ENCODE peak calls at places on chromosomes 11 and 22, in ten cellular contexts. One of them, this sample, is unnamed.

GRCh38 chr11:44529895-44530412 is 35.5 kb upstream of the CD82 start:
- DNase-seq in sigmoid colon: no peak
- DNase-seq in SK-N-MC: no peak
- DNase-seq in GM12891: no peak
- DNase-seq in spleen: no peak
- DNase-seq in breast epithelium: no peak
- DNase-seq in H1: no peak
- DNase-seq in Panc1: no peak
- DNase-seq in esophagus muscularis mucosa: no peak
- DNase-seq in upper lobe of left lung: no peak
- DNase-seq in this sample: no peak

GRCh38 chr11:11731311-11732083 is 109.7 kb upstream of the GALNT18 start:
- DNase-seq in SK-N-MC: no peak
- DNase-seq in sigmoid colon: no peak
- DNase-seq in GM12891: no peak
- DNase-seq in breast epithelium: no peak
- DNase-seq in Panc1: no peak
- DNase-seq in esophagus muscularis mucosa: peak
- DNase-seq in H1: no peak
- DNase-seq in upper lobe of left lung: no peak
- DNase-seq in spleen: no peak
- DNase-seq in this sample: no peak

GRCh38 chr11:105244157-105244820 is 104.7 kb upstream of the CARD18 start:
- DNase-seq in spleen: no peak
- DNase-seq in Panc1: peak
- DNase-seq in H1: no peak
- DNase-seq in SK-N-MC: no peak
- DNase-seq in sigmoid colon: no peak
- DNase-seq in breast epithelium: no peak
- DNase-seq in esophagus muscularis mucosa: no peak
- DNase-seq in upper lobe of left lung: peak
- DNase-seq in GM12891: no peak
- DNase-seq in this sample: no peak

GRCh38 chr22:25098445-25099081 is 101.1 kb upstream of the CRYBB3 start:
- DNase-seq in sigmoid colon: no peak
- DNase-seq in GM12891: no peak
- DNase-seq in upper lobe of left lung: no peak
- DNase-seq in SK-N-MC: no peak
- DNase-seq in esophagus muscularis mucosa: no peak
- DNase-seq in breast epithelium: no peak
- DNase-seq in H1: no peak
- DNase-seq in Panc1: no peak
- DNase-seq in spleen: no peak
- DNase-seq in this sample: no peak

GRCh38 chr11:70467196-70468085 is 69.1 kb downstream of the CTTN start:
- DNase-seq in sigmoid colon: no peak
- DNase-seq in breast epithelium: no peak
- DNase-seq in H1: no peak
- DNase-seq in SK-N-MC: no peak
- DNase-seq in esophagus muscularis mucosa: no peak
- DNase-seq in spleen: peak
- DNase-seq in upper lobe of left lung: peak
- DNase-seq in GM12891: no peak
- DNase-seq in Panc1: peak
- DNase-seq in this sample: peak

GRCh38 chr11:35944503-35945136 is 758 bp downstream of the LDLRAD3 start:
- DNase-seq in GM12891: no peak
- DNase-seq in SK-N-MC: no peak
- DNase-seq in H1: no peak
- DNase-seq in breast epithelium: no peak
- DNase-seq in upper lobe of left lung: no peak
- DNase-seq in spleen: no peak
- DNase-seq in Panc1: no peak
- DNase-seq in esophagus muscularis mucosa: no peak
- DNase-seq in sigmoid colon: no peak
- DNase-seq in this sample: no peak

GRCh38 chr11:108131993-108132392 is 10.6 kb downstream of the ACAT1 start:
- DNase-seq in H1: no peak
- DNase-seq in spleen: no peak
- DNase-seq in breast epithelium: no peak
- DNase-seq in GM12891: no peak
- DNase-seq in upper lobe of left lung: no peak
- DNase-seq in sigmoid colon: no peak
- DNase-seq in Panc1: no peak
- DNase-seq in esophagus muscularis mucosa: peak
- DNase-seq in SK-N-MC: no peak
- DNase-seq in this sample: no peak

GRCh38 chr11:114135737-114136151 is 76.2 kb downstream of the ZBTB16 start:
- DNase-seq in sigmoid colon: peak
- DNase-seq in spleen: no peak
- DNase-seq in SK-N-MC: no peak
- DNase-seq in Panc1: no peak
- DNase-seq in H1: peak
- DNase-seq in GM12891: no peak
- DNase-seq in breast epithelium: no peak
- DNase-seq in upper lobe of left lung: peak
- DNase-seq in esophagus muscularis mucosa: no peak
- DNase-seq in this sample: no peak

GRCh38 chr11:44733877-44734276 is 7.1 kb downstream of the TSPAN18 start:
- DNase-seq in Panc1: no peak
- DNase-seq in breast epithelium: no peak
- DNase-seq in esophagus muscularis mucosa: no peak
- DNase-seq in H1: no peak
- DNase-seq in GM12891: no peak
- DNase-seq in spleen: no peak
- DNase-seq in SK-N-MC: no peak
- DNase-seq in upper lobe of left lung: no peak
- DNase-seq in sigmoid colon: no peak
- DNase-seq in this sample: no peak

GRCh38 chr11:36186340-36186739 is 102.9 kb downstream of the COMMD9 start:
- DNase-seq in SK-N-MC: no peak
- DNase-seq in H1: no peak
- DNase-seq in breast epithelium: no peak
- DNase-seq in spleen: no peak
- DNase-seq in esophagus muscularis mucosa: no peak
- DNase-seq in GM12891: no peak
- DNase-seq in Panc1: no peak
- DNase-seq in upper lobe of left lung: no peak
- DNase-seq in sigmoid colon: no peak
- DNase-seq in this sample: no peak

GRCh38 chr11:32154275-32154674 is 63.4 kb downstream of the RCN1 start:
- DNase-seq in spleen: no peak
- DNase-seq in Panc1: no peak
- DNase-seq in H1: no peak
- DNase-seq in breast epithelium: no peak
- DNase-seq in upper lobe of left lung: no peak
- DNase-seq in GM12891: no peak
- DNase-seq in esophagus muscularis mucosa: no peak
- DNase-seq in sigmoid colon: no peak
- DNase-seq in SK-N-MC: no peak
- DNase-seq in this sample: no peak

GRCh38 chr11:60878245-60879101 is 11.1 kb downstream of the ZP1 start:
- DNase-seq in Panc1: no peak
- DNase-seq in upper lobe of left lung: no peak
- DNase-seq in GM12891: no peak
- DNase-seq in H1: no peak
- DNase-seq in esophagus muscularis mucosa: no peak
- DNase-seq in sigmoid colon: no peak
- DNase-seq in SK-N-MC: no peak
- DNase-seq in spleen: peak
- DNase-seq in breast epithelium: no peak
- DNase-seq in this sample: no peak

GRCh38 chr11:60875856-60876485 is 8.6 kb downstream of the ZP1 start:
- DNase-seq in SK-N-MC: no peak
- DNase-seq in esophagus muscularis mucosa: no peak
- DNase-seq in sigmoid colon: peak
- DNase-seq in breast epithelium: no peak
- DNase-seq in Panc1: no peak
- DNase-seq in GM12891: no peak
- DNase-seq in H1: no peak
- DNase-seq in spleen: peak
- DNase-seq in upper lobe of left lung: no peak
- DNase-seq in this sample: no peak

GRCh38 chr11:60880189-60880588 is 12.8 kb downstream of the ZP1 start:
- DNase-seq in SK-N-MC: no peak
- DNase-seq in upper lobe of left lung: no peak
- DNase-seq in breast epithelium: no peak
- DNase-seq in H1: no peak
- DNase-seq in esophagus muscularis mucosa: no peak
- DNase-seq in Panc1: no peak
- DNase-seq in spleen: no peak
- DNase-seq in GM12891: no peak
- DNase-seq in sigmoid colon: no peak
- DNase-seq in this sample: no peak

GRCh38 chr11:60879104-60879503 is 11.8 kb downstream of the ZP1 start:
- DNase-seq in breast epithelium: no peak
- DNase-seq in GM12891: no peak
- DNase-seq in H1: no peak
- DNase-seq in spleen: no peak
- DNase-seq in esophagus muscularis mucosa: no peak
- DNase-seq in Panc1: no peak
- DNase-seq in upper lobe of left lung: no peak
- DNase-seq in sigmoid colon: no peak
- DNase-seq in SK-N-MC: no peak
- DNase-seq in this sample: no peak

DNA sequence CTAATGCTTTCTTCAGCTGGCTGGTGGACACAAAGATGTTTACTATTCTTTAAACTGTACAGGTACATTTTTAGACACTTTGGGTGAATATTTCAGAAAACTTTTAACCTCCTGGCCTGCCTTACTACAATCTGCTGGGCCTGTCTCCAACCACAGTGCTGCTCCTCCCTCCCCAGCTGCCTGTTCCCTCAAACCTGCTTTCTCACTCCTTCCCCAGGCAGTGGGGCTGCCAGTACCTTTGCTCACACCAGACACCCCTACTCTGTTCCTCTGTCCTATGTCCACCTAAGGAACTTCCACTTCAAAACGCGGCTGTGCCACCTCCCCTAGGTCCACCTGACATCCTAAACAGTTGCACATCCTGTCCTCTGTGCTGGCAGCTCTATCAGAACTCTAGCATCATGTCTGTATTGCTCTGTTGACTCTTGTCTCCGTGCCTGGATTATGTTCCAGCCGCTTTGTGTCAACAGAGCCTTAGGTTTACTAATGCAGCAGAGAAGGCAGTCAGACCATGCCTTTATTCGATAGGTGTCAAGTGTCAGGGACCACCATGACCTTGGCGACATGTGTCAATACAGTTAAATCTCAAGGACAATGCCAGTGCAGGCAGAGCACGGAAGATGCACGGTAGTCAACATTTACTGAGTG is 13.4 kb downstream of the ZP1 start:
- DNase-seq in breast epithelium: no peak
- DNase-seq in upper lobe of left lung: no peak
- DNase-seq in GM12891: no peak
- DNase-seq in sigmoid colon: no peak
- DNase-seq in esophagus muscularis mucosa: no peak
- DNase-seq in spleen: no peak
- DNase-seq in H1: no peak
- DNase-seq in SK-N-MC: no peak
- DNase-seq in Panc1: no peak
- DNase-seq in this sample: no peak
- TF ChIP-seq POLR2AphosphoS5 in breast epithelium: no peak
- TF ChIP-seq POLR2AphosphoS5 in upper lobe of left lung: no peak
- TF ChIP-seq POLR2AphosphoS5 in GM12891: no peak
- TF ChIP-seq POLR2AphosphoS5 in sigmoid colon: no peak
- TF ChIP-seq POLR2AphosphoS5 in esophagus muscularis mucosa: no peak
- TF ChIP-seq POLR2AphosphoS5 in spleen: no peak
- TF ChIP-seq POLR2AphosphoS5 in H1: no peak
- TF ChIP-seq POLR2AphosphoS5 in SK-N-MC: no peak
- TF ChIP-seq POLR2AphosphoS5 in Panc1: no peak
- TF ChIP-seq POLR2AphosphoS5 in this sample: no peak

GRCh38 chr22:35411112-35411511 is 11.2 kb downstream of the MCM5 start:
- DNase-seq in Panc1: no peak
- DNase-seq in GM12891: peak
- DNase-seq in sigmoid colon: no peak
- DNase-seq in breast epithelium: no peak
- DNase-seq in H1: no peak
- DNase-seq in SK-N-MC: no peak
- DNase-seq in esophagus muscularis mucosa: no peak
- DNase-seq in upper lobe of left lung: peak
- DNase-seq in spleen: peak
- DNase-seq in this sample: peak
- TF ChIP-seq POLR2AphosphoS5 in Panc1: no peak
- TF ChIP-seq POLR2AphosphoS5 in GM12891: no peak
- TF ChIP-seq POLR2AphosphoS5 in sigmoid colon: no peak
- TF ChIP-seq POLR2AphosphoS5 in breast epithelium: no peak
- TF ChIP-seq POLR2AphosphoS5 in H1: peak
- TF ChIP-seq POLR2AphosphoS5 in SK-N-MC: no peak
- TF ChIP-seq POLR2AphosphoS5 in esophagus muscularis mucosa: no peak
- TF ChIP-seq POLR2AphosphoS5 in upper lobe of left lung: no peak
- TF ChIP-seq POLR2AphosphoS5 in spleen: no peak
- TF ChIP-seq POLR2AphosphoS5 in this sample: no peak

DNA sequence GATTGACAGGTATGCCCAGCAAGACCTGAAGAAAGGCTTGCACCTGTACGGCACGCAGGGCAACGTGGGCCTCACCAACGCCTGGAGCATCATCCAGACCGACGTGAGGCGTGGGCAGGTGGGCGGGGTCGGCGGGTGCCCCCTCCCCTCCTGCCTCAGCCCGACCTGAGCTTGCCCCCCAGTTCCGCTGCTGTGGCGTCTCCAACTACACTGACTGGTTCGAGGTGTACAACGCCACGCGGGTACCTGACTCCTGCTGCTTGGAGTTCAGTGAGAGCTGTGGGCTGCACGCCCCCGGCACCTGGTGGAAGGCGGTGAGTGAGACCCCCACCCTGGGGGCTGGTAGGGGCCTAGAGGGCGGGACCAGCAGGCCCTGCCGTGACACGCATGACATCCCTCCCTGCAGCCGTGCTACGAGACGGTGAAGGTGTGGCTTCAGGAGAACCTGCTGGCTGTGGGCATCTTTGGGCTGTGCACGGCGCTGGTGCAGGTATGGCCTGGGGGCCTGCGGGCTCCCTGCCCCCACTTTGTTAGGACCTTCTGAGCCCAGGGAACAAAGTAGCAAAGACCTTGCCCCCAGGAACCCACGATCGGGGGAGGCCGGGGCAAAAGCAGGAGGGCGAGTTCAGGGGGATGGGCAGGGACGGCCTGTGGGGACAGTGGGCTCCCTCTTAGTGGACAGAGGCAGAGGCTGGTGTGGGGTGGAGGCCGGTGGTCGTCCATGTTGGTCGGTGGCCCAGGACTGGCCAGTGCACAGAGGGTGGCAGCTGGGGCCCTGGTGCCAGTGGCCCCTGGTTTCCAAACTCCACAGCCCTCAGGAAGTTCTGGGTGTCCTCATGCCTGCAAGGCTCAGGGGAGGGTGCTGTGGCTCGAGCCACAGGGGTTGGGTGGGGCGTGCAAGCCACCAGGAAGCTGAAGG is 23.1 kb downstream of the TSPAN4 start:
- DNase-seq in breast epithelium: no peak
- DNase-seq in esophagus muscularis mucosa: no peak
- DNase-seq in Panc1: no peak
- DNase-seq in H1: no peak
- DNase-seq in SK-N-MC: no peak
- DNase-seq in upper lobe of left lung: no peak
- DNase-seq in GM12891: no peak
- DNase-seq in spleen: no peak
- DNase-seq in sigmoid colon: no peak
- DNase-seq in this sample: no peak
- TF ChIP-seq POLR2AphosphoS5 in breast epithelium: no peak
- TF ChIP-seq POLR2AphosphoS5 in esophagus muscularis mucosa: no peak
- TF ChIP-seq POLR2AphosphoS5 in Panc1: no peak
- TF ChIP-seq POLR2AphosphoS5 in H1: peak
- TF ChIP-seq POLR2AphosphoS5 in SK-N-MC: peak
- TF ChIP-seq POLR2AphosphoS5 in upper lobe of left lung: no peak
- TF ChIP-seq POLR2AphosphoS5 in GM12891: no peak
- TF ChIP-seq POLR2AphosphoS5 in spleen: peak
- TF ChIP-seq POLR2AphosphoS5 in sigmoid colon: no peak
- TF ChIP-seq POLR2AphosphoS5 in this sample: no peak

GRCh38 chr11:954392-955144 is 28.9 kb downstream of the AP2A2 start:
- DNase-seq in sigmoid colon: no peak
- DNase-seq in breast epithelium: no peak
- DNase-seq in SK-N-MC: no peak
- DNase-seq in spleen: no peak
- DNase-seq in esophagus muscularis mucosa: no peak
- DNase-seq in H1: no peak
- DNase-seq in GM12891: no peak
- DNase-seq in upper lobe of left lung: no peak
- DNase-seq in Panc1: no peak
- DNase-seq in this sample: no peak
- TF ChIP-seq POLR2AphosphoS5 in sigmoid colon: no peak
- TF ChIP-seq POLR2AphosphoS5 in breast epithelium: no peak
- TF ChIP-seq POLR2AphosphoS5 in SK-N-MC: no peak
- TF ChIP-seq POLR2AphosphoS5 in spleen: no peak
- TF ChIP-seq POLR2AphosphoS5 in esophagus muscularis mucosa: no peak
- TF ChIP-seq POLR2AphosphoS5 in H1: no peak
- TF ChIP-seq POLR2AphosphoS5 in GM12891: no peak
- TF ChIP-seq POLR2AphosphoS5 in upper lobe of left lung: no peak
- TF ChIP-seq POLR2AphosphoS5 in Panc1: no peak
- TF ChIP-seq POLR2AphosphoS5 in this sample: no peak

This sample was measured in transverse colon.